ENCODE peak calls at places on chromosome 11, in seven cellular contexts. T is colonic mucosa, P is body of pancreas, Q is cardiac muscle cell, H is transverse colon, L is A549, W is fibroblast of lung. S is an unnamed sample.

GRCh38 chr11:128662960-128663359 is 30.9 kb upstream of the FLI1 start:
- DNase-seq in T (no peak), P (no peak), Q (no peak), H (no peak), L (no peak), W (no peak), S (no peak)

GRCh38 chr11:11252403-11252802 is 100.6 kb downstream of the CSNK2A3 start:
- DNase-seq in T (no peak), P (no peak), Q (no peak), H (no peak), L (no peak), W (no peak), S (no peak)

GRCh38 chr11:69791266-69791665 is 16.1 kb upstream of the FGF4 start:
- DNase-seq in T (no peak), P (no peak), Q (no peak), H (no peak), L (no peak), W (peak; percentile 42), S (no peak)

GRCh38 chr11:106695506-106695905 is 322.8 kb downstream of the GUCY1A2 start:
- DNase-seq in T (no peak), P (no peak), Q (no peak), H (no peak), L (peak; percentile 2), W (peak; percentile 88), S (peak; percentile 69)

GRCh38 chr11:6725386-6725896 is 42.3 kb upstream of the MRPL17 start:
- DNase-seq in T (no peak), P (no peak), Q (no peak), H (no peak), L (no peak), W (no peak), S (no peak)

GRCh38 chr11:130436171-130436570 is 7.8 kb upstream of the ADAMTS8 start:
- DNase-seq in T (no peak), P (no peak), Q (no peak), H (no peak), L (no peak), W (no peak), S (no peak)

GRCh38 chr11:130872961-130873360 is 43.3 kb downstream of the SNX19 start:
- DNase-seq in T (no peak), P (no peak), Q (no peak), H (no peak), L (no peak), W (peak; percentile 90), S (peak; percentile 29)

GRCh38 chr11:117221775-117222517 is 9.9 kb downstream of the PCSK7 start:
- DNase-seq in T (peak; percentile 66), P (peak; percentile 61), Q (peak; percentile 61), H (peak; percentile 67), L (no peak), W (no peak), S (no peak)

DNA sequence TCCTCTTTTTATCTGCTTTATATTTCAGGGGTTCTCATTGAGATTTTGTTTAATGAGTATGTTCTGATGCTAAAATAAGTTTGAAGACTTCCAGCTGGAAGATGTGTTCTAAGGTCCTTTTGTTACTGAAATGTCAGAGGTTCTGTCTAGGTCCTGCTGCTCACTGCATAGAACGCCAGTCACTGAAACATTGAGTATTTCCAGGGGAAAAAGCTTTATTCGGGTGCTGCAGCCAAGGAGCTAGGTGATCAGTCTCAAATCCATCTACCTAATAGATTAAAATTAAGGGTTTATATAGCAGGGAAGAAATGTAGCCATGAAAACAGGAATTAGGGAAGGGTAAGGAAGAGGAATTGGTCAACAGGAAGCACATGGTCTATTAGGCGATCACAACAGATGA is 19.7 kb downstream of the SVIP start:
- DNase-seq in T (no peak), P (no peak), Q (no peak), H (no peak), L (no peak), W (no peak), S (no peak)
- H3K4me3 ChIP-seq in T (no peak overlapping the region), P (no peak overlapping the region), Q (no peak overlapping the region), H (no peak overlapping the region), L (no peak overlapping the region), W (no peak overlapping the region), S (no peak overlapping the region)

GRCh38 chr11:36349345-36350136 is 53.5 kb downstream of the PRR5L start:
- DNase-seq in T (peak; percentile 17), P (no peak), Q (no peak), H (no peak), L (no peak), W (no peak), S (no peak)

GRCh38 chr11:36350137-36350513 is 54.0 kb downstream of the PRR5L start:
- DNase-seq in T (peak; percentile 14), P (no peak), Q (no peak), H (no peak), L (no peak), W (no peak), S (no peak)

GRCh38 chr11:36354221-36355003 is 58.3 kb downstream of the PRR5L start:
- DNase-seq in T (peak; percentile 8), P (no peak), Q (no peak), H (no peak), L (no peak), W (peak; percentile 94), S (no peak)

GRCh38 chr11:36356201-36356600 is 60.1 kb downstream of the PRR5L start:
- DNase-seq in T (peak; percentile 60), P (no peak), Q (no peak), H (peak; percentile 57), L (no peak), W (peak; percentile 38), S (no peak)

DNA sequence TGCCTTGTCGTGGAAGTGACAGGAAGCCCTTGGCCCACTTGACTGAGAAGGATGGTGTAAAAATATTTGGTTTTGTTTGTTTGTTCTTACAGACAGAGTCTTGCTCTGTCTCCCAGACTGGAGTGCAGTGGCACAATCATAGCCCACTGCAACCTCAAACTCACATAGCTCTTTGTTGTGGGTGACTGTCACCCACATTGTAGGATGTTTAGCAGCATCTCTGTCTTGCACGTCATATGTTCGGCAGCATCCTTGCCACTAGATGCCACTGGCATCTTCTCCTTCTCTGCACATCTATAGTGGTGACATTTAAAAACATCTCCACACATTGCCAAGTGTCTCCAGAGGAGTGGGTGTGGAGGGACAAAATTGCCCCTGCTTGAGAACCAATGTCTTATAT is 56.8 kb downstream of the PRR5L start:
- DNase-seq in T (peak; percentile 18), P (no peak), Q (no peak), H (no peak), L (no peak), W (no peak), S (no peak)
- TF ChIP-seq CTCF in T (no peak), P (no peak), Q (no peak), H (no peak), L (no peak), W (no peak), S (no peak)

GRCh38 chr11:47410404-47411264 is 2.2 kb downstream of the SLC39A13 start:
- DNase-seq in T (no peak), P (no peak), Q (no peak), H (no peak), L (no peak), W (no peak), S (no peak)

GRCh38 chr11:47412152-47412746 is 3.9 kb downstream of the SLC39A13 start:
- DNase-seq in T (peak; percentile 52), P (peak; percentile 54), Q (peak; percentile 68), H (peak; percentile 57), L (peak; percentile 68), W (no peak), S (no peak)

GRCh38 chr11:47408598-47409439 is 429 bp downstream of the SLC39A13 start:
- DNase-seq in T (peak; percentile 43), P (peak; percentile 64), Q (no peak), H (peak; percentile 38), L (peak; percentile 38), W (peak; percentile 85), S (peak; percentile 50)

GRCh38 chr11:47407746-47408590 is at the start of gene SLC39A13:
- DNase-seq in T (peak; percentile 93), P (peak; percentile 95), Q (peak; percentile 96), H (peak; percentile 94), L (peak; percentile 96), W (peak; percentile 95), S (peak; percentile 43)

DNA sequence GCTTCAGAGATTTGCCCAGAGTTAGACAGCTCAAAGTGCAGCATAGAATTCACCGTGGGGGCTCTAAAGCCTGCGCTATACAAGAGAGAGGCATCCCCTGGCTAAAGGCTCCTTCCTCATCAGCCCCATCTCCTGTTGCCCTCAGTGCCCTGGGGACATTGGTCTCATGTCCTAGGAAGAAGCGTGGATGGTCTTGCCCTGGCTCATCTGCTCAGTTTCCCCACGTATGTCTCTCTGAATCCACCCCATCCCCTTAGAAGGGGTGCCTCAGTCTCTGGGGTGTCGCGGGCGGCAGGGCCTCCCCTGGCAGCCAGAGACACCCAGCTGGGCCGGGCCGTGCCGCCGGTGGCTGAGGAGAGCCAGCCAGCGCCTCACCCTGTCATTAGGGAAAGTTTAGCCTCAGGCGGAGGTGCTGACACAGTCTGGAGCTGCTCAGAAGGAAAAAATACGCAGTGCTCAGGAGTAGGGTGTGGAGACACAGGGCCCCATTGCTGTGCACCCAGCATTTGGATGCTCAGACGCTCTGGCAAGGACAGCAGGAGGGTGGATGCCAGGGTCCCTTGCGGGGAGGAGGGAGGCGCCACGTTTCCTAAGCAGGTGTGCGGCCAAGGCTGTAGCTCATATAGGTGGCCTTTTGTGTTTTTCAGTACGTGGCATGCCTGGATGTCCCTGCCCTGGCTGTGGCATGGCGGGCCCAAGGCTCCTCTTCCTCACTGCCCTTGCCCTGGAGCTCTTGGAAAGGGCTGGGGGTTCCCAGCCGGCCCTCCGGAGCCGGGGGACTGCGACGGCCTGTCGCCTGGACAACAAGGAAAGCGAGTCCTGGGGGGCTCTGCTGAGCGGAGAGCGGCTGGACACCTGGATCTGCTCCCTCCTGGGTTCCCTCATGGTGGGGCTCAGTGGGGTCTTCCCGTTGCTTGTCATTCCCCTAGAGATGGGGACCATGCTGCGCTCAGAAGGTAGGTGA is 1.3 kb downstream of the SLC39A13 start:
- DNase-seq in T (no peak), P (no peak), Q (no peak), H (no peak), L (no peak), W (no peak), S (no peak)
- H3K4me3 ChIP-seq in T (peak overlapping the region; percentile 60), P (peak overlapping the region; percentile 63), Q (peak overlapping the region; percentile 61), H (peak overlapping the region; percentile 77), L (peak overlapping the region; percentile 92), W (peak overlapping the region; percentile 57), S (peak overlapping the region; percentile 96)

GRCh38 chr11:34356576-34356917 is 1.3 kb downstream of the ABTB2 start:
- DNase-seq in T (no peak), P (no peak), Q (peak; percentile 39), H (no peak), L (peak; percentile 62), W (peak; percentile 81), S (no peak)

GRCh38 chr11:34354782-34355181 is 3.0 kb downstream of the ABTB2 start:
- DNase-seq in T (no peak), P (no peak), Q (no peak), H (no peak), L (peak; percentile 48), W (peak; percentile 43), S (no peak)

GRCh38 chr11:34356918-34357645 is 728 bp downstream of the ABTB2 start:
- DNase-seq in T (peak; percentile 61), P (peak; percentile 65), Q (peak; percentile 80), H (peak; percentile 48), L (peak; percentile 60), W (peak; percentile 74), S (no peak)

GRCh38 chr11:34355726-34356125 is 2.1 kb downstream of the ABTB2 start:
- DNase-seq in T (no peak), P (no peak), Q (no peak), H (no peak), L (no peak), W (no peak), S (no peak)

DNA sequence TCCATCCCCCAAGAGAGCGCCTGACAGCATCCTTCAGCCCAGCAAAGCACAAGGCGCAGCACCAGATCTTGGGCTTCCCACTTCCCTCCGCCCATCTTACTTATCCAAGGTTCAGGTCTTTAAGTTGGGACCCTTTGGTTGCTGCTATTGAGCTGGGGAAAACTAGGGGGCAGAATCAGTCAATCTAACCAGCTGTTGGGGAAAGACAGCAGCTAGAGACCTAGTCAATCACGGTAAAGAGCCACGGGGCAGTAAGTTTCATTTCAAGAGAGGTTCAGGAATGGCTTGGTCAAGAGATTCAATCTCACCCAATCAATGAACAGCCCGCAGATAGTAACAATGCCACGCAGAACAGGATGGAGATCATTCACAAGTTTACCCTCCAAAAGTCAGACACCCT is 1.7 kb downstream of the ABTB2 start:
- DNase-seq in T (no peak), P (no peak), Q (no peak), H (no peak), L (no peak), W (no peak), S (no peak)
- TF ChIP-seq CTCF in T (no peak), P (no peak), Q (no peak), H (no peak), L (peak; percentile 20), W (no peak), S (peak; percentile 14)

S was measured in epithelial cell of proximal tubule.